ENCODE peak calls at places on chromosomes 6 and 20, in eight cellular contexts. K, X, T, V, G, F, L and B are unnamed samples. For H3K4me1, the result is how much of the 10 kb centered on the place peaks cover.

GRCh38 chr20:63636752-63637633 is 10.1 kb upstream of the GMEB2 start:
- DNase-seq in K (no peak), X (no peak), T (no peak), V (peak), G (no peak), F (no peak), L (no peak), B (no peak)

GRCh38 chr6:88165877-88166492 is at the start of gene CNR1:
- DNase-seq in K (no peak), X (peak), T (no peak), V (peak), G (no peak), F (no peak), L (peak), B (peak)

GRCh38 chr6:121647905-121648304 is 212.5 kb downstream of the GJA1 start:
- DNase-seq in K (no peak), X (no peak), T (no peak), V (peak), G (no peak), F (no peak), L (no peak), B (no peak)

GRCh38 chr6:4208158-4208557 is 72.8 kb upstream of the ECI2 start:
- DNase-seq in K (no peak), X (no peak), T (no peak), V (no peak), G (no peak), F (no peak), L (no peak), B (no peak)

GRCh38 chr20:63050406-63050805 is 43.6 kb upstream of the BHLHE23 start:
- DNase-seq in K (no peak), X (peak), T (no peak), V (no peak), G (peak), F (no peak), L (no peak), B (no peak)

GRCh38 chr6:137488736-137489409 is 5.3 kb downstream of the OLIG3 start:
- DNase-seq in K (no peak), X (no peak), T (no peak), V (no peak), G (no peak), F (no peak), L (peak), B (no peak)

GRCh38 chr6:43076093-43076927 is at the start of gene PTK7:
- DNase-seq in K (no peak), X (no peak), T (no peak), V (peak), G (no peak), F (no peak), L (peak), B (peak)

GRCh38 chr6:11460001-11460668 is 77.4 kb upstream of the TMEM170B start:
- DNase-seq in K (no peak), X (no peak), T (no peak), V (peak), G (no peak), F (no peak), L (no peak), B (no peak)

GRCh38 chr20:39822667-39823066 is 860.5 kb downstream of the DHX35 start:
- DNase-seq in K (no peak), X (no peak), T (no peak), V (peak), G (no peak), F (no peak), L (no peak), B (no peak)

GRCh38 chr6:164167873-164168405 is 753.4 kb downstream of the QKI start:
- DNase-seq in K (no peak), X (no peak), T (no peak), V (no peak), G (no peak), F (no peak), L (no peak), B (no peak)

GRCh38 chr6:399785-400517 is 8.4 kb downstream of the IRF4 start:
- DNase-seq in K (no peak), X (no peak), T (no peak), V (no peak), G (peak), F (peak), L (no peak), B (no peak)

GRCh38 chr6:106102034-106102433 is 15.9 kb downstream of the PRDM1 start:
- DNase-seq in K (no peak), X (no peak), T (no peak), V (no peak), G (no peak), F (peak), L (no peak), B (no peak)

GRCh38 chr6:146886587-146887446 is 288.0 kb downstream of the ADGB start:
- DNase-seq in K (no peak), X (no peak), T (no peak), V (peak), G (no peak), F (no peak), L (no peak), B (no peak)

GRCh38 chr6:161292145-161292544 is 18.3 kb upstream of the AGPAT4 start:
- DNase-seq in K (no peak), X (no peak), T (no peak), V (no peak), G (no peak), F (no peak), L (peak), B (no peak)

GRCh38 chr6:15433517-15433874 is 187.6 kb downstream of the JARID2 start:
- DNase-seq in K (no peak), X (no peak), T (no peak), V (no peak), G (no peak), F (no peak), L (peak), B (no peak)
- H3K4me1 ChIP-seq in K (under half), X (under half), T (under half), V (half or more), G (under half), F (under half), L (under half), B (under half)

GRCh38 chr6:156862711-156863110 is 85.5 kb downstream of the ARID1B start:
- DNase-seq in K (no peak), X (no peak), T (no peak), V (no peak), G (no peak), F (no peak), L (no peak), B (no peak)
- H3K4me1 ChIP-seq in K (under half), X (under half), T (under half), V (under half), G (under half), F (under half), L (under half), B (under half)

GRCh38 chr20:5172903-5173463 is 46.2 kb downstream of the CDS2 start:
- DNase-seq in K (no peak), X (no peak), T (no peak), V (no peak), G (no peak), F (no peak), L (no peak), B (no peak)

GRCh38 chr20:5171074-5171789 is 44.4 kb downstream of the CDS2 start:
- DNase-seq in K (no peak), X (peak), T (no peak), V (no peak), G (no peak), F (no peak), L (peak), B (no peak)

GRCh38 chr20:5173763-5174162 is 47.0 kb downstream of the CDS2 start:
- DNase-seq in K (no peak), X (no peak), T (no peak), V (no peak), G (no peak), F (no peak), L (no peak), B (no peak)

GRCh38 chr20:5171790-5172164 is 45.0 kb downstream of the CDS2 start:
- DNase-seq in K (no peak), X (no peak), T (no peak), V (no peak), G (no peak), F (no peak), L (no peak), B (no peak)

GRCh38 chr20:5172167-5172586 is 45.4 kb downstream of the CDS2 start:
- DNase-seq in K (no peak), X (no peak), T (no peak), V (no peak), G (no peak), F (no peak), L (no peak), B (no peak)
- H3K4me1 ChIP-seq in K (under half), X (under half), T (under half), V (under half), G (under half), F (under half), L (under half), B (under half)

GRCh38 chr6:153002613-153003293 is at the start of gene MTRF1L:
- DNase-seq in K (peak), X (peak), T (peak), V (peak), G (peak), F (peak), L (peak), B (peak)

GRCh38 chr6:153001767-153002612 is 519 bp downstream of the MTRF1L start:
- DNase-seq in K (no peak), X (no peak), T (no peak), V (peak), G (no peak), F (peak), L (no peak), B (no peak)

GRCh38 chr6:153003294-153003645 is 761 bp upstream of the MTRF1L start:
- DNase-seq in K (no peak), X (no peak), T (no peak), V (peak), G (no peak), F (no peak), L (no peak), B (no peak)

DNA sequence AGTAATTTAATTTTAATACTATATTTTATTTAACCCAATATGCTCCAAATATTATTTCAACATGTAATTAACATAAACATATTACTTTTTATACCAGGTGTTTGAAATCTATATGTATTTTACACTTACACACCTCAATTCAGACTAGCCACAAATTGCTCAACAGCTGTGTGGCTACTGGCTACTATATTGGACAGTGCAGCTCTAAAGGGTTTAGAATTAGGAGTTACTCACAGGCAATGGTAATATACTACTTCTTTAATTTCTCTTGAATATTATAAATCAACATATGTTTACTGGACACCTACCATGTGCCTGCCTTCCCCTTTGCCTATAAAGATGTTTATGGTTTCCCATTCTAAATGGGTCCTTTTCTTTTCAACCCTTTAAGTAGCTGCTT is 2.3 kb downstream of the MTRF1L start:
- DNase-seq in K (no peak), X (no peak), T (no peak), V (no peak), G (no peak), F (no peak), L (no peak), B (no peak)
- H3K4me1 ChIP-seq in K (under half), X (under half), T (under half), V (under half), G (under half), F (under half), L (under half), B (under half)

GRCh38 chr20:50512323-50512722 is 2.1 kb downstream of the PTPN1 start:
- DNase-seq in K (no peak), X (no peak), T (no peak), V (no peak), G (no peak), F (no peak), L (no peak), B (no peak)

GRCh38 chr20:50508171-50508761 is 1.9 kb upstream of the PTPN1 start:
- DNase-seq in K (no peak), X (no peak), T (no peak), V (no peak), G (no peak), F (no peak), L (peak), B (no peak)

GRCh38 chr20:50509923-50510705 is at the start of gene PTPN1:
- DNase-seq in K (peak), X (peak), T (peak), V (peak), G (peak), F (peak), L (peak), B (peak)

GRCh38 chr20:50513169-50514034 is 3.2 kb downstream of the PTPN1 start:
- DNase-seq in K (no peak), X (no peak), T (no peak), V (peak), G (no peak), F (no peak), L (no peak), B (no peak)

DNA sequence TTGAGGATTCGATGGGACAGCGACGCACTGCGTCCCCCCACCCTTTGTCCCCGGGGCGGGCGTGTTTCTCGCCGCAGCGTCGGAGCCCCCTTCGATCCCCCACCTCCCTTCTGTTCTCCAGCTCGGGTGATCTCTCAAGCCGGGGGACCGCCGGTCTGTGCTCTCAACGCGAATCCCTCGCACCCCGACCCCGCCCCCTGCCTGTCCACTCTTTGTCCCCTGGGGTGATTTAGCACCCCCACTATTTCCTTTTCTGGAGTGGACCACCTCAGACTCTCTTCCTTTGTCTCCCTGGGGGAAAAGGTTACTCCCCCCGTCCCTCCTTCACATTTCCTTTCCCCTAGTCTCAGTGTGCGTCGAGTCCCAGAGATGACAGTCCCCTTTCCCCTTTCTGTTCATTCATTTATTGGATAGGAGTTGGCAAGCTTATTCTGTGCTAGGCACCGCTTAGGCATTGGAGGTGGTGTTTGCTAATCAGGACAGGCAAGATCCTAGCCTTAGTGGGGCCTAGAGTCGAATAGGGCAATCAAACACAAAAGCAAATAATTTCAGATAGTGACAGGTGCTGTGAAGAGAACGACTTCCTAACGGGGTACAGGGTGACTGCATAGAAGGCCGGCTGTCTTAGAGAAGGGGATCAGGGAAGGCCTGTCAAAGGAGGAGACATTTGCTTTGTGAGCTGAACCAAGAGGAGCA is 671 bp downstream of the PTPN1 start:
- DNase-seq in K (no peak), X (peak), T (no peak), V (peak), G (no peak), F (no peak), L (no peak), B (no peak)
- H3K4me1 ChIP-seq in K (under half), X (under half), T (under half), V (under half), G (half or more), F (half or more), L (under half), B (under half)

GRCh38 chr20:8144282-8145245 is 12.5 kb downstream of the PLCB1 start:
- DNase-seq in K (no peak), X (no peak), T (no peak), V (peak), G (no peak), F (no peak), L (peak), B (no peak)
- H3K4me1 ChIP-seq in K (under half), X (under half), T (under half), V (under half), G (under half), F (under half), L (under half), B (under half)